ENCODE peak calls at places on chromosome 1, in nine cellular contexts. One of them, this sample, is unnamed.

GRCh38 chr1:230167419-230167852 is 100.4 kb downstream of the GALNT2 start:
- DNase-seq in dermis blood vessel endothelial cell: peak; percentile 76
- DNase-seq in RWPE2: no peak
- DNase-seq in endodermal cell: peak; percentile 72
- DNase-seq in Right ventricle myocardium superior: peak; percentile 32
- DNase-seq in psoas muscle: no peak
- DNase-seq in A549: peak; percentile 73
- DNase-seq in C1 segment of cervical spinal cord: no peak
- DNase-seq in effector memory CD4-positive, alpha-beta T cell: no peak
- DNase-seq in this sample: peak; percentile 83

GRCh38 chr1:176692431-176692830 is 229.5 kb downstream of the PAPPA2 start:
- DNase-seq in dermis blood vessel endothelial cell: no peak
- DNase-seq in RWPE2: no peak
- DNase-seq in endodermal cell: no peak
- DNase-seq in Right ventricle myocardium superior: peak; percentile 86
- DNase-seq in psoas muscle: peak; percentile 62
- DNase-seq in A549: no peak
- DNase-seq in C1 segment of cervical spinal cord: peak; percentile 40
- DNase-seq in effector memory CD4-positive, alpha-beta T cell: no peak
- DNase-seq in this sample: no peak

GRCh38 chr1:24932284-24932683 is 2.2 kb upstream of the RUNX3 start:
- DNase-seq in dermis blood vessel endothelial cell: peak; percentile 50
- DNase-seq in RWPE2: no peak
- DNase-seq in endodermal cell: peak; percentile 92
- DNase-seq in Right ventricle myocardium superior: peak; percentile 69
- DNase-seq in psoas muscle: peak; percentile 50
- DNase-seq in A549: peak; percentile 26
- DNase-seq in C1 segment of cervical spinal cord: no peak
- DNase-seq in effector memory CD4-positive, alpha-beta T cell: no peak
- DNase-seq in this sample: peak; percentile 59

GRCh38 chr1:6208723-6209660 is 3.1 kb downstream of the RNF207 start:
- DNase-seq in dermis blood vessel endothelial cell: peak; percentile 78
- DNase-seq in RWPE2: no peak
- DNase-seq in endodermal cell: peak; percentile 81
- DNase-seq in Right ventricle myocardium superior: peak; percentile 72
- DNase-seq in psoas muscle: peak; percentile 56
- DNase-seq in A549: no peak
- DNase-seq in C1 segment of cervical spinal cord: no peak
- DNase-seq in effector memory CD4-positive, alpha-beta T cell: no peak
- DNase-seq in this sample: peak; percentile 78

GRCh38 chr1:69510026-69510425 is 57.7 kb upstream of the LRRC7 start:
- DNase-seq in dermis blood vessel endothelial cell: no peak
- DNase-seq in RWPE2: no peak
- DNase-seq in endodermal cell: no peak
- DNase-seq in Right ventricle myocardium superior: no peak
- DNase-seq in psoas muscle: no peak
- DNase-seq in A549: no peak
- DNase-seq in C1 segment of cervical spinal cord: no peak
- DNase-seq in effector memory CD4-positive, alpha-beta T cell: no peak
- DNase-seq in this sample: no peak

GRCh38 chr1:195608883-195609282 is 999.4 kb downstream of the KCNT2 start:
- DNase-seq in dermis blood vessel endothelial cell: no peak
- DNase-seq in RWPE2: no peak
- DNase-seq in endodermal cell: no peak
- DNase-seq in Right ventricle myocardium superior: no peak
- DNase-seq in psoas muscle: no peak
- DNase-seq in A549: no peak
- DNase-seq in C1 segment of cervical spinal cord: no peak
- DNase-seq in effector memory CD4-positive, alpha-beta T cell: no peak
- DNase-seq in this sample: peak; percentile 26

GRCh38 chr1:214808845-214809460 is 206.0 kb downstream of the CENPF start:
- DNase-seq in dermis blood vessel endothelial cell: peak; percentile 46
- DNase-seq in RWPE2: no peak
- DNase-seq in endodermal cell: peak; percentile 49
- DNase-seq in Right ventricle myocardium superior: no peak
- DNase-seq in psoas muscle: no peak
- DNase-seq in A549: peak; percentile 14
- DNase-seq in C1 segment of cervical spinal cord: no peak
- DNase-seq in effector memory CD4-positive, alpha-beta T cell: no peak
- DNase-seq in this sample: peak; percentile 46

GRCh38 chr1:204959836-204960235 is 83.2 kb upstream of the CNTN2 start:
- DNase-seq in dermis blood vessel endothelial cell: no peak
- DNase-seq in RWPE2: no peak
- DNase-seq in endodermal cell: no peak
- DNase-seq in Right ventricle myocardium superior: no peak
- DNase-seq in psoas muscle: no peak
- DNase-seq in A549: no peak
- DNase-seq in C1 segment of cervical spinal cord: no peak
- DNase-seq in effector memory CD4-positive, alpha-beta T cell: no peak
- DNase-seq in this sample: no peak

GRCh38 chr1:27306892-27307850 is 14.8 kb upstream of the TMEM222 start:
- DNase-seq in dermis blood vessel endothelial cell: no peak
- DNase-seq in RWPE2: no peak
- DNase-seq in endodermal cell: peak; percentile 93
- DNase-seq in Right ventricle myocardium superior: no peak
- DNase-seq in psoas muscle: no peak
- DNase-seq in A549: peak; percentile 33
- DNase-seq in C1 segment of cervical spinal cord: no peak
- DNase-seq in effector memory CD4-positive, alpha-beta T cell: no peak
- DNase-seq in this sample: no peak

GRCh38 chr1:1086911-1087341 is 12.8 kb upstream of the RNF223 start:
- DNase-seq in dermis blood vessel endothelial cell: no peak
- DNase-seq in RWPE2: no peak
- DNase-seq in endodermal cell: no peak
- DNase-seq in Right ventricle myocardium superior: peak; percentile 31
- DNase-seq in psoas muscle: peak; percentile 11
- DNase-seq in A549: no peak
- DNase-seq in C1 segment of cervical spinal cord: no peak
- DNase-seq in effector memory CD4-positive, alpha-beta T cell: no peak
- DNase-seq in this sample: no peak

GRCh38 chr1:9717193-9718005 is 65.9 kb downstream of the PIK3CD start:
- DNase-seq in dermis blood vessel endothelial cell: peak; percentile 54
- DNase-seq in RWPE2: no peak
- DNase-seq in endodermal cell: peak; percentile 87
- DNase-seq in Right ventricle myocardium superior: peak; percentile 77
- DNase-seq in psoas muscle: peak; percentile 49
- DNase-seq in A549: no peak
- DNase-seq in C1 segment of cervical spinal cord: peak; percentile 17
- DNase-seq in effector memory CD4-positive, alpha-beta T cell: peak; percentile 78
- DNase-seq in this sample: peak; percentile 98

GRCh38 chr1:173476197-173476663 is 905 bp upstream of the PRDX6 start:
- DNase-seq in dermis blood vessel endothelial cell: peak; percentile 5
- DNase-seq in RWPE2: no peak
- DNase-seq in endodermal cell: no peak
- DNase-seq in Right ventricle myocardium superior: no peak
- DNase-seq in psoas muscle: no peak
- DNase-seq in A549: no peak
- DNase-seq in C1 segment of cervical spinal cord: peak; percentile 14
- DNase-seq in effector memory CD4-positive, alpha-beta T cell: no peak
- DNase-seq in this sample: no peak

GRCh38 chr1:119859647-119860046 is 36.7 kb downstream of the ADAM30 start:
- DNase-seq in dermis blood vessel endothelial cell: peak; percentile 71
- DNase-seq in RWPE2: no peak
- DNase-seq in endodermal cell: no peak
- DNase-seq in Right ventricle myocardium superior: no peak
- DNase-seq in psoas muscle: no peak
- DNase-seq in A549: peak; percentile 12
- DNase-seq in C1 segment of cervical spinal cord: no peak
- DNase-seq in effector memory CD4-positive, alpha-beta T cell: no peak
- DNase-seq in this sample: peak; percentile 70

GRCh38 chr1:60960846-60961542 is 121.4 kb upstream of the NFIA start:
- DNase-seq in dermis blood vessel endothelial cell: peak; percentile 88
- DNase-seq in RWPE2: no peak
- DNase-seq in endodermal cell: no peak
- DNase-seq in Right ventricle myocardium superior: no peak
- DNase-seq in psoas muscle: no peak
- DNase-seq in A549: no peak
- DNase-seq in C1 segment of cervical spinal cord: no peak
- DNase-seq in effector memory CD4-positive, alpha-beta T cell: no peak
- DNase-seq in this sample: peak; percentile 55